ENCODE peak calls at places on chromosomes 1 and 21, in seven cellular contexts. P, U, X, S, G, M and H are unnamed samples.

GRCh38 chr1:24535021-24535424 is 20.9 kb upstream of the NCMAP start:
- DNase-seq in P (peak; percentile 59), U (no peak), X (no peak), S (peak; percentile 54), G (no peak), M (no peak), H (no peak)

GRCh38 chr1:106912146-106912545 is 144.3 kb upstream of the PRMT6 start:
- DNase-seq in P (no peak), U (no peak), X (no peak), S (no peak), G (no peak), M (peak; percentile 15), H (no peak)

GRCh38 chr1:230825061-230825803 is 43.1 kb downstream of the C1orf198 start:
- DNase-seq in P (no peak), U (no peak), X (no peak), S (no peak), G (peak; percentile 98), M (peak; percentile 83), H (no peak)

GRCh38 chr1:67973061-67973460 is 77.4 kb downstream of the DIRAS3 start:
- DNase-seq in P (no peak), U (no peak), X (no peak), S (no peak), G (no peak), M (no peak), H (no peak)

GRCh38 chr1:203289281-203289981 is 15.9 kb upstream of the BTG2 start:
- DNase-seq in P (peak; percentile 79), U (no peak), X (peak; percentile 67), S (peak; percentile 77), G (no peak), M (no peak), H (peak; percentile 69)

GRCh38 chr1:75794382-75794781 is 2.3 kb upstream of the MSH4 start:
- DNase-seq in P (no peak), U (no peak), X (no peak), S (no peak), G (no peak), M (no peak), H (no peak)

GRCh38 chr1:165364432-165365133 is 8.1 kb upstream of the LMX1A start:
- DNase-seq in P (no peak), U (no peak), X (no peak), S (no peak), G (no peak), M (peak; percentile 56), H (no peak)

GRCh38 chr1:14567903-14568302 is 30.6 kb upstream of the KAZN start:
- DNase-seq in P (no peak), U (no peak), X (no peak), S (no peak), G (no peak), M (no peak), H (no peak)

GRCh38 chr1:59027176-59027575 is 243.3 kb upstream of the JUN start:
- DNase-seq in P (no peak), U (no peak), X (no peak), S (no peak), G (no peak), M (no peak), H (no peak)

GRCh38 chr1:71783096-71783495 is 499.2 kb downstream of the NEGR1 start:
- DNase-seq in P (no peak), U (no peak), X (no peak), S (no peak), G (no peak), M (no peak), H (no peak)

GRCh38 chr1:17723684-17724083 is 31.4 kb upstream of the ACTL8 start:
- DNase-seq in P (no peak), U (no peak), X (no peak), S (no peak), G (no peak), M (no peak), H (no peak)

GRCh38 chr1:108199231-108199657 is 899 bp downstream of the SLC25A24 start:
- DNase-seq in P (no peak), U (no peak), X (no peak), S (peak; percentile 28), G (peak; percentile 6), M (peak; percentile 51), H (no peak)

GRCh38 chr1:9308236-9308635 is 15.5 kb downstream of the SPSB1 start:
- DNase-seq in P (no peak), U (no peak), X (no peak), S (no peak), G (no peak), M (no peak), H (no peak)

GRCh38 chr1:92356956-92357355 is 58.1 kb downstream of the RPAP2 start:
- DNase-seq in P (no peak), U (no peak), X (no peak), S (no peak), G (no peak), M (peak; percentile 63), H (no peak)

GRCh38 chr1:94734963-94735899 is 84.9 kb upstream of the SLC44A3 start:
- DNase-seq in P (no peak), U (no peak), X (peak; percentile 34), S (peak; percentile 71), G (peak; percentile 81), M (no peak), H (peak; percentile 64)

GRCh38 chr1:38029081-38029681 is 16.6 kb downstream of the UTP11 start:
- DNase-seq in P (no peak), U (no peak), X (no peak), S (no peak), G (no peak), M (no peak), H (no peak)

GRCh38 chr1:111334169-111334568 is 43.5 kb downstream of the CHIA start:
- DNase-seq in P (peak; percentile 46), U (no peak), X (no peak), S (no peak), G (peak; percentile 35), M (peak; percentile 33), H (peak; percentile 44)

GRCh38 chr1:224704409-224704735 is 88.3 kb downstream of the CNIH3 start:
- DNase-seq in P (no peak), U (no peak), X (no peak), S (no peak), G (no peak), M (no peak), H (no peak)

GRCh38 chr21:45640888-45641479 is 2.5 kb upstream of the PCBP3 start:
- DNase-seq in P (no peak), U (no peak), X (no peak), S (peak; percentile 52), G (no peak), M (peak; percentile 53), H (peak; percentile 73)

GRCh38 chr1:225341642-225342041 is 86.2 kb downstream of the LBR start:
- DNase-seq in P (no peak), U (no peak), X (no peak), S (no peak), G (no peak), M (no peak), H (no peak)

GRCh38 chr21:42433946-42434551 is 30.3 kb downstream of the UBASH3A start:
- DNase-seq in P (no peak), U (no peak), X (no peak), S (peak; percentile 47), G (no peak), M (no peak), H (no peak)

GRCh38 chr1:163877016-163877415 is 555.3 kb downstream of the NUF2 start:
- DNase-seq in P (no peak), U (no peak), X (no peak), S (no peak), G (no peak), M (peak; percentile 85), H (no peak)

GRCh38 chr1:30609336-30610280 is 113.8 kb downstream of the MATN1 start:
- DNase-seq in P (no peak), U (no peak), X (no peak), S (no peak), G (no peak), M (no peak), H (no peak)

GRCh38 chr1:244010191-244010590 is 40.9 kb upstream of the ZBTB18 start:
- DNase-seq in P (no peak), U (no peak), X (no peak), S (no peak), G (no peak), M (no peak), H (no peak)

GRCh38 chr21:45087022-45087823 is 12.8 kb downstream of the ADARB1 start:
- DNase-seq in P (no peak), U (no peak), X (no peak), S (no peak), G (no peak), M (no peak), H (no peak)

GRCh38 chr1:227940791-227941241 is 6.9 kb downstream of the WNT9A start:
- DNase-seq in P (no peak), U (no peak), X (no peak), S (no peak), G (no peak), M (no peak), H (no peak)

GRCh38 chr1:110084226-110085078 is 14.0 kb upstream of the ALX3 start:
- DNase-seq in P (no peak), U (no peak), X (no peak), S (peak; percentile 67), G (no peak), M (peak; percentile 49), H (peak; percentile 67)

GRCh38 chr1:64517640-64518039 is 47.7 kb downstream of the CACHD1 start:
- DNase-seq in P (no peak), U (no peak), X (no peak), S (no peak), G (no peak), M (no peak), H (no peak)

GRCh38 chr1:1356796-1357401 is 1.5 kb downstream of the MXRA8 start:
- DNase-seq in P (no peak), U (no peak), X (no peak), S (no peak), G (no peak), M (no peak), H (no peak)

GRCh38 chr1:226429051-226429461 is 21.2 kb upstream of the PARP1 start:
- DNase-seq in P (peak; percentile 16), U (no peak), X (no peak), S (no peak), G (no peak), M (no peak), H (no peak)

GRCh38 chr1:43545686-43546387 is 15.2 kb downstream of the PTPRF start:
- DNase-seq in P (no peak), U (no peak), X (no peak), S (peak; percentile 96), G (peak; percentile 60), M (no peak), H (peak; percentile 93)

GRCh38 chr1:77511440-77511840 is 171.0 kb downstream of the ZZZ3 start:
- DNase-seq in P (no peak), U (no peak), X (no peak), S (no peak), G (peak; percentile 69), M (peak; percentile 87), H (no peak)

GRCh38 chr1:107949467-107950253 is 15.3 kb downstream of the VAV3 start:
- DNase-seq in P (no peak), U (no peak), X (no peak), S (no peak), G (no peak), M (no peak), H (no peak)

GRCh38 chr1:71399594-71399993 is 318.8 kb upstream of the ZRANB2 start:
- DNase-seq in P (no peak), U (no peak), X (no peak), S (no peak), G (no peak), M (no peak), H (no peak)